ENCODE peak calls at places on chromosomes 4 and X, in five cellular contexts. One of them, this sample, is unnamed.

GRCh38 chrX:13215729-13216128 is 104.1 kb downstream of the ATXN3L start:
- DNase-seq in sigmoid colon: no peak
- DNase-seq in AG04450: peak
- DNase-seq in IMR-90: peak
- DNase-seq in stomach: no peak
- DNase-seq in this sample: no peak

GRCh38 chr4:107243141-107243779 is 207.1 kb upstream of the DKK2 start:
- DNase-seq in sigmoid colon: peak
- DNase-seq in AG04450: no peak
- DNase-seq in IMR-90: no peak
- DNase-seq in stomach: no peak
- DNase-seq in this sample: no peak

GRCh38 chrX:19616016-19616415 is 100.7 kb upstream of the MAP3K15 start:
- DNase-seq in sigmoid colon: no peak
- DNase-seq in AG04450: no peak
- DNase-seq in IMR-90: no peak
- DNase-seq in stomach: no peak
- DNase-seq in this sample: no peak

GRCh38 chr4:114401483-114401882 is 197.1 kb upstream of the UGT8 start:
- DNase-seq in sigmoid colon: no peak
- DNase-seq in AG04450: no peak
- DNase-seq in IMR-90: no peak
- DNase-seq in stomach: no peak
- DNase-seq in this sample: no peak

GRCh38 chrX:64204701-64205440 is 637 bp downstream of the AMER1 start:
- DNase-seq in sigmoid colon: peak
- DNase-seq in AG04450: no peak
- DNase-seq in IMR-90: peak
- DNase-seq in stomach: peak
- DNase-seq in this sample: no peak

GRCh38 chrX:87664381-87664780 is 146.8 kb downstream of the KLHL4 start:
- DNase-seq in sigmoid colon: no peak
- DNase-seq in AG04450: no peak
- DNase-seq in IMR-90: peak
- DNase-seq in stomach: no peak
- DNase-seq in this sample: no peak

GRCh38 chr4:150268444-150268843 is 190.2 kb downstream of the DCLK2 start:
- DNase-seq in sigmoid colon: no peak
- DNase-seq in AG04450: no peak
- DNase-seq in IMR-90: peak
- DNase-seq in stomach: no peak
- DNase-seq in this sample: no peak

GRCh38 chr4:65943076-65943475 is 272.8 kb upstream of the EPHA5 start:
- DNase-seq in sigmoid colon: no peak
- DNase-seq in AG04450: no peak
- DNase-seq in IMR-90: no peak
- DNase-seq in stomach: no peak
- DNase-seq in this sample: no peak

GRCh38 chrX:2710041-2710471 is 19.0 kb downstream of the CD99 start:
- DNase-seq in sigmoid colon: peak
- DNase-seq in AG04450: no peak
- DNase-seq in IMR-90: peak
- DNase-seq in stomach: no peak
- DNase-seq in this sample: peak

GRCh38 chr4:54588404-54588803 is 69.4 kb upstream of the KIT start:
- DNase-seq in sigmoid colon: no peak
- DNase-seq in AG04450: no peak
- DNase-seq in IMR-90: peak
- DNase-seq in stomach: no peak
- DNase-seq in this sample: no peak

GRCh38 chrX:49273181-49273727 is 3.7 kb downstream of the PPP1R3F start:
- DNase-seq in sigmoid colon: peak
- DNase-seq in AG04450: no peak
- DNase-seq in IMR-90: no peak
- DNase-seq in stomach: no peak
- DNase-seq in this sample: no peak

GRCh38 chr4:84639143-84639542 is 56.2 kb downstream of the CDS1 start:
- DNase-seq in sigmoid colon: no peak
- DNase-seq in AG04450: no peak
- DNase-seq in IMR-90: no peak
- DNase-seq in stomach: no peak
- DNase-seq in this sample: no peak

GRCh38 chr4:182293836-182294235 is 50.6 kb downstream of the TENM3 start:
- DNase-seq in sigmoid colon: no peak
- DNase-seq in AG04450: no peak
- DNase-seq in IMR-90: no peak
- DNase-seq in stomach: no peak
- DNase-seq in this sample: no peak

GRCh38 chr4:100935090-100935489 is 412.2 kb downstream of the PPP3CA start:
- DNase-seq in sigmoid colon: no peak
- DNase-seq in AG04450: no peak
- DNase-seq in IMR-90: peak
- DNase-seq in stomach: no peak
- DNase-seq in this sample: no peak

GRCh38 chr4:2832309-2832980 is 11.2 kb upstream of the ADD1 start:
- DNase-seq in sigmoid colon: peak
- DNase-seq in AG04450: no peak
- DNase-seq in IMR-90: no peak
- DNase-seq in stomach: no peak
- DNase-seq in this sample: no peak

GRCh38 chr4:21451032-21451431 is 497.5 kb downstream of the KCNIP4 start:
- DNase-seq in sigmoid colon: no peak
- DNase-seq in AG04450: no peak
- DNase-seq in IMR-90: peak
- DNase-seq in stomach: no peak
- DNase-seq in this sample: no peak

GRCh38 chrX:121987163-121987562 is 939.8 kb downstream of the GLUD2 start:
- DNase-seq in sigmoid colon: no peak
- DNase-seq in AG04450: no peak
- DNase-seq in IMR-90: no peak
- DNase-seq in stomach: no peak
- DNase-seq in this sample: no peak

GRCh38 chr4:47698837-47699236 is 139.0 kb downstream of the CORIN start:
- DNase-seq in sigmoid colon: no peak
- DNase-seq in AG04450: no peak
- DNase-seq in IMR-90: no peak
- DNase-seq in stomach: no peak
- DNase-seq in this sample: no peak

GRCh38 chr4:140188975-140189374 is 35.0 kb upstream of the MAML3 start:
- DNase-seq in sigmoid colon: peak
- DNase-seq in AG04450: peak
- DNase-seq in IMR-90: peak
- DNase-seq in stomach: no peak
- DNase-seq in this sample: peak

GRCh38 chr4:183758735-183759447 is 99.8 kb downstream of the TRAPPC11 start:
- DNase-seq in sigmoid colon: no peak
- DNase-seq in AG04450: no peak
- DNase-seq in IMR-90: no peak
- DNase-seq in stomach: no peak
- DNase-seq in this sample: no peak

GRCh38 chr4:168019019-168019651 is 73.2 kb upstream of the ANXA10 start:
- DNase-seq in sigmoid colon: no peak
- DNase-seq in AG04450: peak
- DNase-seq in IMR-90: peak
- DNase-seq in stomach: no peak
- DNase-seq in this sample: peak

GRCh38 chr4:86451560-86452322 is 91.9 kb upstream of the MAPK10 start:
- DNase-seq in sigmoid colon: no peak
- DNase-seq in AG04450: no peak
- DNase-seq in IMR-90: peak
- DNase-seq in stomach: no peak
- DNase-seq in this sample: no peak

GRCh38 chr4:167232805-167233522 is 1.3 kb downstream of the SPOCK3 start:
- DNase-seq in sigmoid colon: no peak
- DNase-seq in AG04450: no peak
- DNase-seq in IMR-90: no peak
- DNase-seq in stomach: no peak
- DNase-seq in this sample: no peak

GRCh38 chrX:111352424-111352823 is 59.6 kb downstream of the DCX start:
- DNase-seq in sigmoid colon: peak
- DNase-seq in AG04450: no peak
- DNase-seq in IMR-90: no peak
- DNase-seq in stomach: peak
- DNase-seq in this sample: no peak

GRCh38 chr4:70505152-70505748 is 13.1 kb upstream of the AMTN start:
- DNase-seq in sigmoid colon: no peak
- DNase-seq in AG04450: peak
- DNase-seq in IMR-90: peak
- DNase-seq in stomach: peak
- DNase-seq in this sample: no peak

GRCh38 chr4:87805971-87806370 is 6.6 kb downstream of the IBSP start:
- DNase-seq in sigmoid colon: no peak
- DNase-seq in AG04450: no peak
- DNase-seq in IMR-90: peak
- DNase-seq in stomach: no peak
- DNase-seq in this sample: no peak

GRCh38 chr4:175789632-175790031 is 22.4 kb downstream of the GPM6A start:
- DNase-seq in sigmoid colon: no peak
- DNase-seq in AG04450: no peak
- DNase-seq in IMR-90: no peak
- DNase-seq in stomach: no peak
- DNase-seq in this sample: no peak

GRCh38 chr4:175790067-175790466 is 22.0 kb downstream of the GPM6A start:
- DNase-seq in sigmoid colon: no peak
- DNase-seq in AG04450: no peak
- DNase-seq in IMR-90: no peak
- DNase-seq in stomach: no peak
- DNase-seq in this sample: no peak

GRCh38 chr4:175787948-175788347 is 24.1 kb downstream of the GPM6A start:
- DNase-seq in sigmoid colon: no peak
- DNase-seq in AG04450: no peak
- DNase-seq in IMR-90: no peak
- DNase-seq in stomach: no peak
- DNase-seq in this sample: no peak

GRCh38 chr4:175791221-175791620 is 20.8 kb downstream of the GPM6A start:
- DNase-seq in sigmoid colon: no peak
- DNase-seq in AG04450: no peak
- DNase-seq in IMR-90: no peak
- DNase-seq in stomach: no peak
- DNase-seq in this sample: no peak
- TF ChIP-seq CTCF in sigmoid colon: no peak
- TF ChIP-seq CTCF in AG04450: no peak
- TF ChIP-seq CTCF in IMR-90: no peak
- TF ChIP-seq CTCF in stomach: no peak
- TF ChIP-seq CTCF in this sample: no peak

GRCh38 chrX:77668391-77669237 is 117.4 kb downstream of the ATRX start:
- DNase-seq in sigmoid colon: no peak
- DNase-seq in AG04450: no peak
- DNase-seq in IMR-90: peak
- DNase-seq in stomach: no peak
- DNase-seq in this sample: no peak
- H3K4me3 ChIP-seq in sigmoid colon: no peak
- H3K4me3 ChIP-seq in AG04450: no peak
- H3K4me3 ChIP-seq in IMR-90: no peak
- H3K4me3 ChIP-seq in stomach: no peak
- H3K4me3 ChIP-seq in this sample: no peak

GRCh38 chrX:77446029-77446585 is 1.1 kb upstream of the FGF16 start:
- DNase-seq in sigmoid colon: no peak
- DNase-seq in AG04450: no peak
- DNase-seq in IMR-90: no peak
- DNase-seq in stomach: no peak
- DNase-seq in this sample: no peak
- TF ChIP-seq CTCF in sigmoid colon: no peak
- TF ChIP-seq CTCF in AG04450: peak
- TF ChIP-seq CTCF in IMR-90: peak
- TF ChIP-seq CTCF in stomach: peak
- TF ChIP-seq CTCF in this sample: peak

GRCh38 chrX:148542481-148543255 is 42.3 kb downstream of the AFF2 start:
- DNase-seq in sigmoid colon: no peak
- DNase-seq in AG04450: no peak
- DNase-seq in IMR-90: no peak
- DNase-seq in stomach: no peak
- DNase-seq in this sample: no peak
- H3K4me3 ChIP-seq in sigmoid colon: no peak
- H3K4me3 ChIP-seq in AG04450: no peak
- H3K4me3 ChIP-seq in IMR-90: no peak
- H3K4me3 ChIP-seq in stomach: no peak
- H3K4me3 ChIP-seq in this sample: no peak

DNA sequence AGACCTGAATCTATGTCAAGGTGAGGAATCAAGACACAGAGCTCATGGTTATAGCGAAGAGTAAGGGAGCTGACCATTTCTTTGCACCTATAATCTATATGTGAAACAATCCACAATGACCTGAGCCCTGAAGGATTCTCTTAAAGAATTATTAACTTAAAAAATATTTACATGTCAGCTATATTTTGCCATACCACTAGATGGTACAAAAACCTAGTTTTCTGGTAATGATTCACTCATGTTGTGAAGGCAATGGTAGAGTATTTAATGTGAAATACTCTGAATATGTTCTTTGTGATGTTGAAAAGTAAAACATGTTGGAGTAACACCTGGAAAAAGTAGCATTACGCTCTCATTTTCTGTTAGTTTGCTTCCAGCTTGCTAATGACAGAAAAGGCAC is 40.0 kb downstream of the VGLL1 start:
- DNase-seq in sigmoid colon: no peak
- DNase-seq in AG04450: no peak
- DNase-seq in IMR-90: no peak
- DNase-seq in stomach: no peak
- DNase-seq in this sample: no peak
- TF ChIP-seq CTCF in sigmoid colon: no peak
- TF ChIP-seq CTCF in AG04450: no peak
- TF ChIP-seq CTCF in IMR-90: no peak
- TF ChIP-seq CTCF in stomach: no peak
- TF ChIP-seq CTCF in this sample: no peak

GRCh38 chr4:7183161-7183560 is 9.2 kb upstream of the SORCS2 start:
- DNase-seq in sigmoid colon: no peak
- DNase-seq in AG04450: no peak
- DNase-seq in IMR-90: no peak
- DNase-seq in stomach: no peak
- DNase-seq in this sample: no peak
- H3K4me3 ChIP-seq in sigmoid colon: no peak
- H3K4me3 ChIP-seq in AG04450: no peak
- H3K4me3 ChIP-seq in IMR-90: no peak
- H3K4me3 ChIP-seq in stomach: no peak
- H3K4me3 ChIP-seq in this sample: no peak

GRCh38 chr4:103786014-103786413 is 66.2 kb upstream of the TACR3 start:
- DNase-seq in sigmoid colon: no peak
- DNase-seq in AG04450: no peak
- DNase-seq in IMR-90: no peak
- DNase-seq in stomach: no peak
- DNase-seq in this sample: no peak
- TF ChIP-seq CTCF in sigmoid colon: no peak
- TF ChIP-seq CTCF in AG04450: peak
- TF ChIP-seq CTCF in IMR-90: peak
- TF ChIP-seq CTCF in stomach: no peak
- TF ChIP-seq CTCF in this sample: peak

GRCh38 chr4:118898221-118898620 is 9.6 kb downstream of the SYNPO2 start:
- DNase-seq in sigmoid colon: no peak
- DNase-seq in AG04450: no peak
- DNase-seq in IMR-90: no peak
- DNase-seq in stomach: no peak
- DNase-seq in this sample: no peak
- H3K4me3 ChIP-seq in sigmoid colon: no peak
- H3K4me3 ChIP-seq in AG04450: no peak
- H3K4me3 ChIP-seq in IMR-90: no peak
- H3K4me3 ChIP-seq in stomach: no peak
- H3K4me3 ChIP-seq in this sample: no peak

This sample was measured in AG04449.